ENCODE peak calls at places on chromosomes 5 and 9, in nine cellular contexts. H is H7, P is prostate gland, T is brain microvascular endothelial cell, V is adipocyte, L is epithelial cell of esophagus, A is iPS DF 6.9, G is IMR-90, Y is AG10803. K is an unnamed sample.

GRCh38 chr5:120252839-120253238 is 211.3 kb upstream of the PRR16 start:
- DNase-seq in H (no peak), P (no peak), T (peak), V (no peak), L (peak), A (no peak), G (peak), Y (peak), K (no peak)

GRCh38 chr5:80933061-80933460 is 27.1 kb upstream of the RASGRF2 start:
- DNase-seq in H (no peak), P (no peak), T (peak), V (no peak), L (no peak), A (no peak), G (peak), Y (peak), K (no peak)

GRCh38 chr5:172046613-172047012 is 40.2 kb upstream of the FBXW11 start:
- DNase-seq in H (no peak), P (no peak), T (no peak), V (no peak), L (no peak), A (no peak), G (no peak), Y (no peak), K (no peak)

GRCh38 chr9:20551236-20551635 is 71.1 kb downstream of the MLLT3 start:
- DNase-seq in H (no peak), P (no peak), T (no peak), V (no peak), L (peak), A (no peak), G (peak), Y (no peak), K (no peak)

GRCh38 chr9:131739192-131739961 is 499 bp downstream of the RAPGEF1 start:
- DNase-seq in H (peak), P (no peak), T (no peak), V (peak), L (no peak), A (no peak), G (no peak), Y (peak), K (no peak)

GRCh38 chr5:124104344-124104743 is 592.4 kb downstream of the CSNK1G3 start:
- DNase-seq in H (no peak), P (no peak), T (no peak), V (no peak), L (peak), A (no peak), G (no peak), Y (no peak), K (no peak)

GRCh38 chr9:2340046-2340760 is 281.4 kb upstream of the VLDLR start:
- DNase-seq in H (no peak), P (no peak), T (no peak), V (no peak), L (peak), A (no peak), G (peak), Y (peak), K (no peak)

GRCh38 chr5:88761269-88761880 is 121.6 kb downstream of the MEF2C start:
- DNase-seq in H (no peak), P (no peak), T (peak), V (peak), L (peak), A (no peak), G (peak), Y (no peak), K (no peak)

GRCh38 chr9:115193777-115194176 is 75.8 kb upstream of the TNC start:
- DNase-seq in H (no peak), P (no peak), T (no peak), V (no peak), L (no peak), A (no peak), G (no peak), Y (no peak), K (no peak)

GRCh38 chr9:125516381-125516960 is 190.5 kb downstream of the MAPKAP1 start:
- DNase-seq in H (no peak), P (no peak), T (no peak), V (peak), L (no peak), A (no peak), G (no peak), Y (peak), K (no peak)

GRCh38 chr5:159658266-159658665 is 258.0 kb upstream of the ADRA1B start:
- DNase-seq in H (no peak), P (no peak), T (no peak), V (no peak), L (no peak), A (no peak), G (no peak), Y (no peak), K (no peak)

GRCh38 chr5:135330798-135331096 is 68.3 kb downstream of the MACROH2A1 start:
- DNase-seq in H (no peak), P (no peak), T (no peak), V (no peak), L (no peak), A (no peak), G (no peak), Y (no peak), K (no peak)

GRCh38 chr5:36150676-36151433 is 832 bp downstream of the LMBRD2 start:
- DNase-seq in H (peak), P (no peak), T (peak), V (peak), L (peak), A (no peak), G (peak), Y (peak), K (no peak)

GRCh38 chr5:83377131-83377865 is 94.2 kb upstream of the VCAN start:
- DNase-seq in H (no peak), P (no peak), T (peak), V (peak), L (peak), A (no peak), G (peak), Y (peak), K (no peak)

GRCh38 chr5:53114988-53115387 is 5.4 kb upstream of the MOCS2 start:
- DNase-seq in H (no peak), P (no peak), T (no peak), V (peak), L (peak), A (no peak), G (peak), Y (no peak), K (no peak)

GRCh38 chr5:128146671-128147070 is 63.1 kb downstream of the SLC12A2 start:
- DNase-seq in H (no peak), P (no peak), T (no peak), V (no peak), L (no peak), A (no peak), G (no peak), Y (no peak), K (no peak)

GRCh38 chr9:111994831-111995458 is 98.3 kb downstream of the UGCG start:
- DNase-seq in H (no peak), P (no peak), T (no peak), V (no peak), L (no peak), A (no peak), G (no peak), Y (no peak), K (no peak)

GRCh38 chr5:173451651-173452050 is 123.4 kb upstream of the STC2 start:
- DNase-seq in H (no peak), P (no peak), T (no peak), V (no peak), L (no peak), A (no peak), G (peak), Y (peak), K (no peak)

GRCh38 chr9:38141751-38142150 is 72.7 kb upstream of the SHB start:
- DNase-seq in H (no peak), P (no peak), T (peak), V (peak), L (peak), A (no peak), G (peak), Y (peak), K (no peak)

GRCh38 chr9:15142903-15143534 is 164.0 kb downstream of the TTC39B start:
- DNase-seq in H (peak), P (no peak), T (peak), V (peak), L (peak), A (peak), G (peak), Y (peak), K (no peak)

GRCh38 chr5:173487296-173487695 is 129.2 kb downstream of the BOD1 start:
- DNase-seq in H (no peak), P (no peak), T (no peak), V (no peak), L (no peak), A (no peak), G (no peak), Y (no peak), K (no peak)

GRCh38 chr9:87615547-87616148 is 110.3 kb upstream of the CTSL start:
- DNase-seq in H (no peak), P (no peak), T (no peak), V (no peak), L (peak), A (no peak), G (no peak), Y (no peak), K (no peak)

GRCh38 chr5:118857700-118858099 is 130.6 kb downstream of the DTWD2 start:
- DNase-seq in H (no peak), P (no peak), T (no peak), V (peak), L (peak), A (no peak), G (peak), Y (no peak), K (no peak)

GRCh38 chr9:123771690-123772089 is 158.2 kb downstream of the DENND1A start:
- DNase-seq in H (no peak), P (no peak), T (no peak), V (no peak), L (no peak), A (no peak), G (no peak), Y (no peak), K (no peak)

GRCh38 chr5:93677344-93678021 is 63.9 kb downstream of the POU5F2 start:
- DNase-seq in H (peak), P (peak), T (peak), V (peak), L (peak), A (peak), G (peak), Y (peak), K (no peak)

GRCh38 chr5:139925650-139926640 is 117.2 kb downstream of the NRG2 start:
- DNase-seq in H (peak), P (no peak), T (no peak), V (no peak), L (no peak), A (no peak), G (no peak), Y (no peak), K (no peak)

DNA sequence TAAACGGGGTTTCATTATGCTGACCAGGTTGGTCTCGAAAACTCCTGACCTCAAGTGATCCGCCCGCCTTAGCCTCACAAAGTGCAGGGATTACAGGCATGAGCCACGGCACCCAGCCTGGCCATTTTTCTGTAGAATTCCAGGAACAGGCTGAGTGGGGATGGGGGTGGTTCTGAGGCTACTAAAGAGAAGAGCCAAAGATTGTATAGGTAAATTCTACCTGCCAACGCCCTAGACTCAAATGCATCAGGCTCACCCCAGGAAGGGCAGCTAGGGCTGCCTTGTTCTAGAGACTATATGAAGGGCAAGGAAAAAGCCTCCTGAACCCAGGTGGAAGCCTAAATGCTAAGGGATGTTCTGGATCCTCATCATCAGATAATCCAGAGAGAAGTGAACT is 1.6 kb upstream of the C5orf52 start:
- DNase-seq in H (no peak), P (no peak), T (no peak), V (no peak), L (no peak), A (no peak), G (no peak), Y (no peak), K (no peak)
- H3K4me3 ChIP-seq in H (no peak), P (no peak), T (no peak), V (no peak), L (no peak), A (no peak), G (no peak), Y (no peak), K (no peak)

DNA sequence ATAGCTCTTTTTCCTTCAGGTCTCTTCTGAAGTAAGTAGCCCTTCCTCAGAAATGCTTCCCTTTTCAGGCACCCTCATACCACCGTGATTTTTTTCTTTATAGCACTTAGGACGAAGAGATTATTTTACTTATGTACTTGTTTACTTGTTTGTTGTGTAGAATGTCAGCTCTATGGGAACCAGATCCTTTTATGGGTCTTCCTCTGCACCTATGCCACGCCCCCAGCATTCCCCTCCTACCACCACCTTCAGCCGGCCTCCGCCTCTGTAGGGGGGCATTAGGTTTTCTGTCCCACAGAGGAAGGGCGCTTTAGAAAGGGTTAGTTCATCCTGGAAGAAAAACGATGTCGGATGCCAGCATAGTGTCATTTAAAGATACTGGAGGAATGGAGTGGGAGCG is 1.8 kb downstream of the CDKN2B-AS1 start:
- DNase-seq in H (peak), P (no peak), T (no peak), V (no peak), L (no peak), A (no peak), G (no peak), Y (no peak), K (no peak)
- H3K4me3 ChIP-seq in H (peak), P (no peak), T (peak), V (peak), L (no peak), A (no peak), G (no peak), Y (no peak), K (no peak)

GRCh38 chr5:40841068-40841805 is at the start of gene CARD6:
- DNase-seq in H (peak), P (no peak), T (no peak), V (peak), L (peak), A (no peak), G (peak), Y (peak), K (no peak)
- H3K4me3 ChIP-seq in H (peak), P (no peak), T (peak), V (peak), L (peak), A (no peak), G (peak), Y (peak), K (peak)

GRCh38 chr9:75890541-75891276 is at the start of gene PCSK5:
- DNase-seq in H (peak), P (peak), T (peak), V (peak), L (peak), A (peak), G (peak), Y (peak), K (peak)

GRCh38 chr9:75892168-75892901 is 1.9 kb downstream of the PCSK5 start:
- DNase-seq in H (peak), P (peak), T (no peak), V (peak), L (peak), A (no peak), G (no peak), Y (no peak), K (peak)

GRCh38 chr9:75891277-75892167 is 1.0 kb downstream of the PCSK5 start:
- DNase-seq in H (peak), P (no peak), T (peak), V (peak), L (peak), A (no peak), G (peak), Y (peak), K (no peak)

GRCh38 chr9:75889977-75890540 is 414 bp upstream of the PCSK5 start:
- DNase-seq in H (peak), P (peak), T (peak), V (peak), L (peak), A (no peak), G (peak), Y (peak), K (peak)

DNA sequence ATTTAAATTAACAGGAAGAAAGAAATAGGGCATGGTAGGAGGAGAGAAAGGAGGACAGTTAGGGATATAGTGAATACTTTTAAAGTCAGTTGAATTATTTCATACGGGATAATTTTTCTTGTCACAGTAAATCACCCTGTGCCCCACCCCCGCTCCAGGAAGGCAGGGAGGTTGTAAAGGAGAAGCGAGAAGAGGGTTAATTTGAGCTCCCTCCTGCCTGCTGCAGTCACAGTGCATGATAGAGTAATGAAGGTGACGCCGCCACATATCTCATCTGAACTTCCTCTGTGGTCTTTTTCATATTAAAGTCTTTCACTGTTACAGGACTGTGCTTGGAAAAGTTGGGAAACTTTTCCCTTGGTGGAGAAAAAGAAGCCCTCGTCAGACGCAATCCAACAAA is 896 bp upstream of the PCSK5 start:
- DNase-seq in H (peak), P (no peak), T (no peak), V (no peak), L (no peak), A (no peak), G (no peak), Y (no peak), K (no peak)
- H3K4me3 ChIP-seq in H (peak), P (peak), T (peak), V (peak), L (peak), A (peak), G (peak), Y (peak), K (peak)

GRCh38 chr9:109440117-109440515 is 58.0 kb downstream of the PTPN3 start:
- DNase-seq in H (no peak), P (no peak), T (no peak), V (no peak), L (no peak), A (no peak), G (no peak), Y (no peak), K (no peak)

GRCh38 chr9:109441296-109441695 is 56.8 kb downstream of the PTPN3 start:
- DNase-seq in H (peak), P (no peak), T (no peak), V (no peak), L (no peak), A (no peak), G (no peak), Y (no peak), K (no peak)

GRCh38 chr9:109439378-109440116 is 58.6 kb downstream of the PTPN3 start:
- DNase-seq in H (no peak), P (no peak), T (no peak), V (no peak), L (no peak), A (no peak), G (no peak), Y (no peak), K (no peak)

GRCh38 chr9:109442716-109443115 is 55.4 kb downstream of the PTPN3 start:
- DNase-seq in H (no peak), P (no peak), T (no peak), V (no peak), L (peak), A (no peak), G (no peak), Y (no peak), K (no peak)

DNA sequence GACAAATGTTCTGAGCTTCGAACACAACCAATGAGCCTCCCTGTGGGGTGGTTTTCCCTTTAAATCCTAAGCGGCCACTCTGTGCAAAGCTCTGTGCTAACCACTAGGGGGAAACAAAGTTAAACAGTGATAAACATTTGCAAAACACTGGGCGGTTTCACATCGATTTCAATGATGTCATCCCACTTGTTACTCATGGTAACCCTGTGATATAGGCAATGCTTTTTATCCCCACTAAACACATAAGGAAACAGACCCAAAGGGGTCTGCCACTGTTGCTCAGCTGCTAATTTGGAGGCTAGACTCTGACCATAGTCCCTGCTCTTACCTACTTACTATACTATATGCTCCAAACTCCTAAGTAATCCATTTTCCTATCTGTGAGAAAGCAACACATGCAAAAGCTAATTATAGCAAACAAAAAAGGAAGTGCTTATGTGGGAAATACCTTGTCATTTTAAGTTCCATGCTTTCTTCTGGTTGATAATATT is 57.3 kb downstream of the PTPN3 start:
- DNase-seq in H (peak), P (peak), T (peak), V (peak), L (peak), A (peak), G (peak), Y (peak), K (no peak)
- H3K4me3 ChIP-seq in H (no peak), P (no peak), T (no peak), V (no peak), L (no peak), A (no peak), G (no peak), Y (no peak), K (no peak)

GRCh38 chr9:130116346-130116745 is 55.9 kb upstream of the NCS1 start:
- DNase-seq in H (no peak), P (no peak), T (no peak), V (no peak), L (no peak), A (no peak), G (no peak), Y (no peak), K (no peak)

GRCh38 chr9:130111805-130112204 is 58.1 kb downstream of the GPR107 start:
- DNase-seq in H (no peak), P (no peak), T (no peak), V (no peak), L (no peak), A (no peak), G (no peak), Y (no peak), K (no peak)

GRCh38 chr9:130112244-130113151 is 58.8 kb downstream of the GPR107 start:
- DNase-seq in H (no peak), P (no peak), T (peak), V (no peak), L (no peak), A (no peak), G (peak), Y (no peak), K (no peak)

GRCh38 chr9:130117376-130117775 is 54.8 kb upstream of the NCS1 start:
- DNase-seq in H (peak), P (no peak), T (no peak), V (no peak), L (no peak), A (no peak), G (no peak), Y (no peak), K (no peak)

GRCh38 chr9:130114741-130115140 is 57.5 kb upstream of the NCS1 start:
- DNase-seq in H (no peak), P (no peak), T (no peak), V (peak), L (no peak), A (no peak), G (peak), Y (peak), K (no peak)
- H3K4me3 ChIP-seq in H (no peak), P (no peak), T (no peak), V (no peak), L (no peak), A (no peak), G (no peak), Y (no peak), K (no peak)

GRCh38 chr5:144202072-144202471 is 31.4 kb downstream of the KCTD16 start:
- DNase-seq in H (no peak), P (peak), T (no peak), V (no peak), L (no peak), A (no peak), G (no peak), Y (peak), K (no peak)
- H3K4me3 ChIP-seq in H (no peak), P (no peak), T (no peak), V (no peak), L (no peak), A (no peak), G (no peak), Y (no peak), K (no peak)